ENCODE peak calls at places on chromosomes 5 and 9, in four cellular contexts. P is K562, G is WTC11, V is HCT116. L is an unnamed sample.
A peak's percentile ranks its signal among the peaks of the same experiment; 100 is the strongest.

GRCh38 chr5:92559743-92560142 is 1021.3 kb downstream of the NR2F1-AS1 start:
- DNase-seq in P (no peak), G (no peak), V (peak; percentile 51), L (no peak)

GRCh38 chr5:1137567-1138444 is 25.9 kb upstream of the SLC12A7 start:
- DNase-seq in P (no peak), G (no peak), V (no peak), L (no peak)

GRCh38 chr9:115018547-115019435 is 88.4 kb upstream of the TNFSF8 start:
- DNase-seq in P (no peak), G (no peak), V (no peak), L (no peak)

GRCh38 chr5:28523416-28523815 is 1485.0 kb upstream of the CDH9 start:
- DNase-seq in P (no peak), G (no peak), V (no peak), L (no peak)

GRCh38 chr5:124596595-124597388 is 149.6 kb downstream of the ZNF608 start:
- DNase-seq in P (peak; percentile 55), G (no peak), V (peak; percentile 51), L (no peak)

GRCh38 chr5:112865128-112865527 is 4.0 kb downstream of the SRP19 start:
- DNase-seq in P (no peak), G (no peak), V (no peak), L (no peak)

GRCh38 chr5:556909-557441 is 32.7 kb upstream of the SLC9A3 start:
- DNase-seq in P (no peak), G (no peak), V (no peak), L (no peak)

GRCh38 chr5:172186114-172186695 is 1.8 kb downstream of the STK10 start:
- DNase-seq in P (no peak), G (no peak), V (no peak), L (no peak)

GRCh38 chr5:38878391-38879090 is 32.7 kb downstream of the OSMR start:
- DNase-seq in P (no peak), G (no peak), V (no peak), L (no peak)

GRCh38 chr5:168988699-168989098 is 312.2 kb downstream of the SLIT3 start:
- DNase-seq in P (no peak), G (no peak), V (no peak), L (no peak)

GRCh38 chr9:15416880-15417279 is 5.8 kb upstream of the SNAPC3 start:
- DNase-seq in P (peak; percentile 30), G (peak; percentile 56), V (no peak), L (no peak)

GRCh38 chr9:128902351-128903078 is 18.3 kb upstream of the PHYHD1 start:
- DNase-seq in P (no peak), G (no peak), V (no peak), L (no peak)

GRCh38 chr5:42953061-42953460 is 87.1 kb downstream of the ANXA2R start:
- DNase-seq in P (no peak), G (no peak), V (no peak), L (no peak)

GRCh38 chr5:149141224-149141956 is at the start of gene ABLIM3:
- DNase-seq in P (peak; percentile 88), G (peak; percentile 76), V (no peak), L (peak; percentile 89)

GRCh38 chr9:116447914-116448313 is 239.2 kb upstream of the TRIM32 start:
- DNase-seq in P (no peak), G (no peak), V (no peak), L (no peak)

GRCh38 chr5:177382423-177383029 is 1.7 kb upstream of the SLC34A1 start:
- DNase-seq in P (no peak), G (peak; percentile 46), V (no peak), L (no peak)

GRCh38 chr9:91223000-91223399 is 138.7 kb downstream of the AUH start:
- DNase-seq in P (no peak), G (no peak), V (no peak), L (no peak)

GRCh38 chr5:145509336-145510150 is 325.6 kb downstream of the PRELID2 start:
- DNase-seq in P (no peak), G (no peak), V (no peak), L (no peak)

GRCh38 chr5:35856186-35857003 is at the start of gene IL7R:
- DNase-seq in P (no peak), G (no peak), V (no peak), L (no peak)

GRCh38 chr5:94754824-94755223 is 136.4 kb downstream of the SLF1 start:
- DNase-seq in P (no peak), G (no peak), V (no peak), L (no peak)

GRCh38 chr5:14325369-14325768 is 182.2 kb downstream of the TRIO start:
- DNase-seq in P (no peak), G (no peak), V (no peak), L (no peak)

GRCh38 chr5:150573216-150573615 is 65.3 kb downstream of the NDST1 start:
- DNase-seq in P (no peak), G (no peak), V (no peak), L (no peak)

GRCh38 chr5:139104577-139105271 is 93.4 kb downstream of the SIL1 start:
- DNase-seq in P (no peak), G (no peak), V (no peak), L (no peak)

GRCh38 chr5:55993013-55993412 is 1.8 kb downstream of the IL6ST start:
- DNase-seq in P (no peak), G (no peak), V (no peak), L (peak; percentile 33)

GRCh38 chr9:134214766-134215394 is 50.5 kb upstream of the RNU6ATAC start:
- DNase-seq in P (no peak), G (no peak), V (no peak), L (no peak)

GRCh38 chr5:94326579-94326978 is 291.8 kb downstream of the KIAA0825 start:
- DNase-seq in P (peak; percentile 3), G (no peak), V (no peak), L (no peak)

GRCh38 chr5:139811076-139811607 is 15.5 kb downstream of the PSD2 start:
- DNase-seq in P (no peak), G (no peak), V (no peak), L (no peak)

GRCh38 chr5:24621809-24622208 is 23.0 kb downstream of the CDH10 start:
- DNase-seq in P (no peak), G (no peak), V (no peak), L (peak; percentile 14)

GRCh38 chr5:150147580-150148407 is 7.9 kb downstream of the PDGFRB start:
- DNase-seq in P (no peak), G (no peak), V (no peak), L (no peak)

GRCh38 chr9:83177747-83178146 is 114.8 kb upstream of the RASEF start:
- DNase-seq in P (no peak), G (no peak), V (no peak), L (no peak)
- TF ChIP-seq SP1 in P (no peak), G (no peak), V (no peak), L (no peak)

GRCh38 chr9:75967556-75967955 is 77.1 kb downstream of the PCSK5 start:
- DNase-seq in P (no peak), G (no peak), V (no peak), L (no peak)

GRCh38 chr9:75964431-75964830 is 74.0 kb downstream of the PCSK5 start:
- DNase-seq in P (no peak), G (no peak), V (peak; percentile 28), L (no peak)

GRCh38 chr9:75960561-75960960 is 70.1 kb downstream of the PCSK5 start:
- DNase-seq in P (no peak), G (no peak), V (no peak), L (no peak)

GRCh38 chr9:75957095-75957494 is 66.6 kb downstream of the PCSK5 start:
- DNase-seq in P (no peak), G (no peak), V (no peak), L (no peak)

DNA sequence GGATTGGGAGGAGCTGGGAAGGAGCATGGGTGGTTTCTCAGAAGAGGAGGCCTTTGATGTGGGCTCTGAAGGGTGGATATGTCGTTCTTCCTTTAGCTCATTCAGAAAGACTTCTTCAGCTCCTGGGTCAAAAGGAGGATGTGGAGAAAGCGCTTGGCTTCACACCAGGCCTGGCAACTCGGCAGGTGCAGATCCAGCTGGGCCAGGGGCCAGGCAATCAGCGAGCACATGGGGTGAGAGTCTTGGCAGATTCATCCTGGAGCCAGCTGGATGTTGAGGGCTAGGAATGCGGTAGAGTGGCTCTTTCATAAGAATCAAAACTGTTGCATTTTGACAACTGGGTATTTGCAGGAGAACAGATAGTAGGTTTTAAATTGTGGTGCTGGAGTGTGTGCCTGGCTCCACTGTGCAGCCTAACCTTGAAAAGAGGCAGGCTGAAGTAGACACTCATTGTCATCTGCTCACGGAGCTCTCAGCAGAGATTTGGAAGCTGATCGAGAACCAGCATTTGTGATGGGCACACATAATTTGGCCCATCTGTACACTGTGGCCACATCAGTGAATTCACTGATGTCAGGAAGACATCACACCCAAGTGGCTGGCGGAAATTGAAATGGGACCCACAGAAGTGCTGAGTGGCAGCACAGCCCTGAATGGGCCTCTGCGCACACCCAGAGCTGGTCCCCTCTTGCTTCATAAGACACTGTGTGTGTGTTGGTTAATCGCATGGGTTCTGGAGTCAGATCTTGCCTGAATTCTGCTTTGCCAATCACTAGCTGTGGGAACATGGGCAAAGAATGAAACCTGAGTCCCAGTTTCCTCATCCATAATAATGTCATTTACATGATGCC is 71.9 kb downstream of the PCSK5 start:
- DNase-seq in P (no peak), G (no peak), V (no peak), L (no peak)
- TF ChIP-seq SP1 in P (no peak), G (no peak), V (no peak), L (no peak)

DNA sequence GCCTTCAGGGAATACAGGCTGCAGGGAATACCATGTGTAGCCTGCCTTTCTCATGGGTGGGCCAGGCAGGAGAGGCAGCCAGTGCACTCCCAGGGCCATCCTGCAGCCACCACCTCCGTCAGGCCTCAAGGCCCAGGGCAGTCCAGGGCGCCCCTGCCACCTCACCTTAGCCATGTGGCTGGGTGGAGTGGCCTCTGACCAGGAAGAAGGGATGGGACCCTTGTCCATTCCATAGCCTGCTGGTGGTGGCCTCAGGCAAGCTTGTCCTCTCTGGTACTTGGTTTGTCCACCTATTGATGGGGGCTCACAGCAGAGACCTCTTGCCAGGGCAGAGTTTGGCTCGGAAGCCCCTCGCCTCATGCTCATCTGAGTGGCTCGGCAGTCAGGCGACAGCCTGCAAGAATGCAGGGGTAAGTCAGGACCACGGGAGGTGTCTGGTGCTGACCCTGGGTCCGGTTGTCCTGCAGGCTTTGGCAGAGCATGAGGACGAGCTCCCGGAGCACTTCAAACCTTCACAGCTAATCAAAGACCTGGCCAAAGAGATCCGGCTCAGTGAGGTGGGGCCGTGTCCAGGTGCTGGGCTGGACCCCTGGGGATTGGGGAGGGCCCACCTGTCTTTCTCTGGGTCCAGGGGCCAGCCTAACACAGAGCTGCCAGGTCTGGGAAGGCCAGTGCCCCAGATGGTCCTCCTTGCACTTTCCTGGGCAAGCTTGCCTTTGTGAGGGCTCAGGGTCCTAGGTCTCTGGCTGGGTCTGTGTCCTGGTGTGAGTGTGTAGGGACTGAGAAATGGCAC is 82.9 kb downstream of the PHF2 start:
- DNase-seq in P (no peak), G (peak; percentile 6), V (no peak), L (no peak)
- TF ChIP-seq SP1 in P (no peak), G (no peak), V (no peak), L (no peak)

GRCh38 chr5:119071573-119071874 is 637 bp downstream of the DMXL1 start:
- DNase-seq in P (no peak), G (no peak), V (no peak), L (no peak)

GRCh38 chr5:119067338-119067737 is 3.5 kb upstream of the DMXL1 start:
- DNase-seq in P (no peak), G (no peak), V (no peak), L (no peak)

GRCh38 chr5:119070828-119071572 is at the start of gene DMXL1:
- DNase-seq in P (peak; percentile 92), G (peak; percentile 99), V (peak; percentile 99), L (peak; percentile 87)

GRCh38 chr5:119072496-119072895 is 1.6 kb downstream of the DMXL1 start:
- DNase-seq in P (no peak), G (no peak), V (no peak), L (no peak)

DNA sequence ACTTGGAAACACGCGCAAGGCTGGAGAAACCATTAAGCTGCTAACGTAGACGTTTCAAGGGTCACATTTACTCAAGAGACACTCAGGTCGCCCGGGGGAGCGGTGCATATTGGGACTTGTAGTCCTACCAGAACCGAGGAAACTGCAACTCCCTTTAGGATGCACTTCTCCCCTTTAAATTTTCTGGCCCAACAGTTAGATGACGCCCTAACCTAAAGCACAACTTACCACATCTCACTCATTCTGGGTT is 384 bp upstream of the DMXL1 start:
- DNase-seq in P (no peak), G (no peak), V (no peak), L (peak; percentile 58)
- TF ChIP-seq SP1 in P (no peak), G (no peak), V (no peak), L (no peak)